ENCODE peak calls at places on chromosomes 16 and 17, in four cellular contexts. H is dorsolateral prefrontal cortex, T is spleen, R is psoas muscle. J is an unnamed sample.

GRCh38 chr17:75046583-75047289 is at the start of the genes ATP5PD and KCTD2:
- DNase-seq in R (peak; percentile 98), T (peak; percentile 98), H (peak; percentile 94), J (peak; percentile 93)

GRCh38 chr16:19555938-19556778 is 655 bp downstream of the VPS35L start:
- DNase-seq in H (no peak), T (no peak), R (no peak), J (no peak)

GRCh38 chr16:54397190-54397835 is 110.7 kb upstream of the IRX3 start:
- DNase-seq in T (no peak), R (no peak), H (no peak), J (no peak)

GRCh38 chr17:74730491-74731346 is 6.3 kb upstream of the RAB37 start:
- DNase-seq in R (no peak), H (no peak), T (peak; percentile 85), J (no peak)

GRCh38 chr17:60305141-60305540 is 86.8 kb downstream of the USP32 start:
- DNase-seq in R (no peak), H (peak; percentile 14), T (no peak), J (no peak)

GRCh38 chr16:22318690-22319358 is 21.6 kb downstream of the POLR3E start:
- DNase-seq in H (no peak), R (peak; percentile 64), T (peak; percentile 86), J (no peak)

GRCh38 chr16:3401719-3402397 is 843 bp downstream of the ZNF174 start:
- DNase-seq in T (peak; percentile 73), R (no peak), H (no peak), J (no peak)

GRCh38 chr16:53433930-53434435 is 288 bp upstream of the RBL2 start:
- DNase-seq in H (no peak), R (no peak), T (no peak), J (no peak)

GRCh38 chr16:54446639-54447038 is 160.1 kb upstream of the IRX3 start:
- DNase-seq in H (peak; percentile 8), T (no peak), R (peak; percentile 83), J (no peak)

GRCh38 chr16:82715833-82716232 is 89.1 kb downstream of the CDH13 start:
- DNase-seq in H (no peak), R (peak; percentile 85), T (no peak), J (no peak)

GRCh38 chr16:593406-593805 is 3.5 kb downstream of the RAB40C start:
- DNase-seq in H (no peak), T (no peak), R (no peak), J (no peak)

GRCh38 chr17:35214631-35215273 is 20.6 kb upstream of the SLC35G3 start:
- DNase-seq in H (no peak), R (no peak), T (no peak), J (no peak)

GRCh38 chr16:5851583-5851982 is 754.0 kb upstream of the EEF2KMT start:
- DNase-seq in H (no peak), R (no peak), T (no peak), J (no peak)

GRCh38 chr16:64276646-64277045 is 845.2 kb downstream of the CDH11 start:
- DNase-seq in H (no peak), T (no peak), R (no peak), J (no peak)

GRCh38 chr17:40791808-40792436 is 7.8 kb downstream of the KRT28 start:
- DNase-seq in H (no peak), T (no peak), R (no peak), J (no peak)

DNA sequence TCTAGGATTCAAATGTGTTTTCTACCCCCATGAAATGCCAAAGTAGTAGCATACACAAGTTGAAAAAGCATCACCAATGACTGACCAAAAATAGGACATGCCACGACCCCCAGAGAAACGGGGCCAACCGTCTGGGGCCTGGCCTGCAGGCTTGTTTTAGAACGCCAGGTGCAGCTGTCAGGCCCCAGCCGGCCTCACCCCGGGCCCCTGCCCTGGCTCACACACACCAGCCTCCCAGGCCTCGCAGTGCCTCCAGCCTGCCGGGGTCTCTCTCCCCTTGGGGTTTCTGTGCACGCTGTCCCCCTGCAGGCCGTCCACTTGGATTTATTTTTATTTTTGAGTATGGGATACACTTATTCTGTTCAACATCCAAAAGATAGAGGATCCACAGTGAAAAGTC is 7.9 kb downstream of the KATNB1 start:
- DNase-seq in H (no peak), T (peak; percentile 64), R (no peak), J (no peak)
- TF ChIP-seq CTCF in H (no peak), T (no peak), R (no peak), J (peak; percentile 20)

GRCh38 chr17:28554565-28554964 is 2.1 kb upstream of the UNC119 start:
- DNase-seq in T (no peak), H (no peak), R (no peak), J (no peak)
- TF ChIP-seq CTCF in T (no peak), H (peak; percentile 40), R (no peak), J (no peak)

GRCh38 chr17:58576679-58577367 is 62.4 kb upstream of the MTMR4 start:
- DNase-seq in T (no peak), H (no peak), R (no peak), J (no peak)

GRCh38 chr17:58572846-58573245 is 58.4 kb upstream of the MTMR4 start:
- DNase-seq in T (no peak), H (no peak), R (no peak), J (no peak)

GRCh38 chr17:58575511-58575910 is 61.1 kb upstream of the MTMR4 start:
- DNase-seq in T (no peak), R (no peak), H (no peak), J (no peak)

GRCh38 chr17:58574025-58574424 is 59.6 kb upstream of the MTMR4 start:
- DNase-seq in T (no peak), H (no peak), R (no peak), J (no peak)

DNA sequence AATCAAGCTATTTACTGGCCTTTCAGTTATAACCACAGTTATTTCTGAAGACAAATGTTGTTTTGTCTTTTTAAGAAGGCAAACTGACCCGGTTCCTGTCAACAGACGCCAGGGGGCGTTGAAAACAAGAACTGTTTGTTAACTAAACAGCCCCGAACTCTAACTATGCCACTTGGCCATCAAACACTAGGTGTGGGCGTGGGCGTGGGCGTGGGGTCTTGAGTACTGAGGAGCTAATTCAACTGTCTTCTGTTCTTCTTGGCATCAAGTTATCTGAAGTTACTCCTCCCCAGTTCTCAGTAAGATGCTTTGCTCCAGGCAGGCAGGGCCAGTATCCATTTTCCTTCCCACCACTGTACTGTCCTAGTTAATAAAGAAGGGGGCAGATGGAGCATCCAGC is 63.3 kb upstream of the MTMR4 start:
- DNase-seq in R (peak; percentile 56), H (peak; percentile 75), T (peak; percentile 74), J (no peak)
- TF ChIP-seq CTCF in R (peak; percentile 33), H (peak; percentile 81), T (peak; percentile 47), J (peak; percentile 49)

GRCh38 chr17:57892146-57892819 is 42.4 kb upstream of the MRPS23 start:
- DNase-seq in R (peak; percentile 94), T (peak; percentile 95), H (peak; percentile 72), J (peak; percentile 63)

GRCh38 chr17:57889252-57889651 is 39.4 kb upstream of the MRPS23 start:
- DNase-seq in H (no peak), T (no peak), R (no peak), J (no peak)

GRCh38 chr17:57890857-57891232 is 41.0 kb upstream of the MRPS23 start:
- DNase-seq in H (no peak), T (no peak), R (peak; percentile 85), J (no peak)

GRCh38 chr17:57888311-57889216 is 38.7 kb upstream of the MRPS23 start:
- DNase-seq in R (no peak), H (no peak), T (no peak), J (no peak)

DNA sequence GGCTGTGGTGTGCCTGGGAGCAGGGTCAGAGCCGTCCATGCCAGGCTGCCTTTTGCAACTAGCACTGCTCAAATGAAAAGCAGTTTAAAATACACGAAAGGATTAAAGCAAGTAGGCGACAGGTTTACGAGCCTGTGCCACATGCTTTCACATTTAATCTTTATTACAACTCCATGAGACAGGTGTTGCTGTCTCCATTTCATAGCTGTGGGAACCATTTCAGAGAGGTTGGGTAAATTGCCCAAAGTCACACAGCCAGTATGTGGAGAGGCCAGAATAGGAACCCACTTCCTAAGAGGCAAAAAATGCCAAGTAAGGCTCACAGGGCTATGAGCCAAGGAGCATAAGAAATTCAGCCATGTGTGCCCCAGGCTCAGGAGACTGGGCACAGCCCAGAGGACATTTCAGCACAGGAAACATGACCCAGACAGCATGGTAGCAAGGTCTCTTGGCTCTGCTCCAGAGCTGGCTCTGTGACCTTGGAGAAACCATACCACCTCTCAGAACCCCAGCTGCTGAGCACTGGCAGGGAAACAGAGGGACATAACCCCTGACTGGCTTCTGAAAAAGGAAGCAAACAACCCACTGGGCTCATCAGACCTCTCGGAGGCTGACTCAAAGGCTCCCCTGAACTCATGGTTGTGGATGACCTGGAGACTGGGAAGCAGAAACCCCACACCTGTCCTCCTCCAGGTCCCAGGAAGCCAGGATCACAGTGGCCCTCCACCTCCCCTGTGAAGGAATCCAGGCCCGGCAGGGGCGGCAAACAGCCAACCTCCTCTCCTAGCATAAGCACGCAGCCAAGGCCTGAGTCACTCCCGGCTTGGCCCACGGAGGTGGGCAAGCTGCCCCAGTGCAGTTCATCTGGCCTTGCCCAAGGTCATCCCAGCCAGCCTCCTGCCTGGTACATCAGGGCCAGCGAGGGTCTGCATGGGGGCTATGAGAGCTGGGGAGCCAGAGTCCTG is 40.3 kb upstream of the MRPS23 start:
- DNase-seq in T (no peak), H (peak; percentile 45), R (peak; percentile 98), J (no peak)
- TF ChIP-seq CTCF in T (no peak), H (no peak), R (no peak), J (no peak)

GRCh38 chr17:2057714-2058520 is 3.0 kb downstream of the HIC1 start:
- DNase-seq in T (peak; percentile 80), H (no peak), R (peak; percentile 56), J (no peak)
- TF ChIP-seq CTCF in T (no peak), H (no peak), R (no peak), J (no peak)

DNA sequence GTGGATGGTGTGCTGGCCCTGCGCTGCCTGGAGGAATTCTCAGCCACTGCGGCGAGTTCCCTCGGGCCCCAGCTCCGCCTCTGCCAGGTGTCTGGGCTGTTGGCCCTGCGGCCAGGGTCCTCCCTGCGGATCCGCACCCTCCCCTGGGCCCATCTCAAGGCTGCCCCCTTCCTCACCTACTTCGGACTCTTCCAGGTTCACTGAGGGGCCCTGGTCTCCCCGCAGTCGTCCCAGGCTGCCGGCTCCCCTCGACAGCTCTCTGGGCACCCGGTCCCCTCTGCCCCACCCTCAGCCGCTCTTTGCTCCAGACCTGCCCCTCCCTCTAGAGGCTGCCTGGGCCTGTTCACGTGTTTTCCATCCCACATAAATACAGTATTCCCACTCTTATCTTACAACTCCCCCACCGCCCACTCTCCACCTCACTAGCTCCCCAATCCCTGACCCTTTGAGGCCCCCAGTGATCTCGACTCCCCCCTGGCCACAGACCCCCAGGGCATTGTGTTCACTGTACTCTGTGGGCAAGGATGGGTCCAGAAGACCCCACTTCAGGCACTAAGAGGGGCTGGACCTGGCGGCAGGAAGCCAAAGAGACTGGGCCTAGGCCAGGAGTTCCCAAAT is 1.3 kb upstream of the TNFSF13 start:
- DNase-seq in H (no peak), T (no peak), R (no peak), J (no peak)
- TF ChIP-seq CTCF in H (no peak), T (no peak), R (no peak), J (no peak)